ENCODE peak calls at places on chromosomes 3 and 15, in ten cellular contexts. W, B, V, S, O, I, D, C, Y and N are unnamed samples.

GRCh38 chr3:160796089-160796812 is 40.2 kb downstream of the PPM1L start:
- DNase-seq in W (no peak), B (no peak), V (no peak), S (no peak), O (no peak), I (no peak), D (no peak), C (no peak), Y (no peak), N (no peak)

GRCh38 chr15:99729920-99730319 is 3.3 kb downstream of the LYSMD4 start:
- DNase-seq in W (no peak), B (peak), V (no peak), S (peak), O (no peak), I (no peak), D (no peak), C (no peak), Y (peak), N (peak)

GRCh38 chr15:33140326-33140725 is 54.2 kb downstream of the FMN1 start:
- DNase-seq in W (no peak), B (no peak), V (no peak), S (no peak), O (no peak), I (no peak), D (no peak), C (no peak), Y (no peak), N (no peak)

GRCh38 chr15:70101459-70102113 is 3.9 kb upstream of the TLE3 start:
- DNase-seq in W (peak), B (no peak), V (peak), S (peak), O (peak), I (peak), D (no peak), C (peak), Y (peak), N (peak)

GRCh38 chr3:112775011-112775742 is 71.5 kb downstream of the CD200R1L start:
- DNase-seq in W (no peak), B (no peak), V (no peak), S (no peak), O (no peak), I (no peak), D (no peak), C (no peak), Y (no peak), N (peak)

GRCh38 chr15:64288577-64288976 is 67.4 kb downstream of the CSNK1G1 start:
- DNase-seq in W (no peak), B (peak), V (no peak), S (no peak), O (no peak), I (no peak), D (no peak), C (no peak), Y (no peak), N (peak)

GRCh38 chr3:189563841-189564563 is 67.2 kb upstream of the TP63 start:
- DNase-seq in W (no peak), B (peak), V (no peak), S (no peak), O (peak), I (no peak), D (no peak), C (peak), Y (peak), N (peak)

GRCh38 chr3:127368186-127369032 is 80.6 kb upstream of the PRR20G start:
- DNase-seq in W (no peak), B (no peak), V (no peak), S (no peak), O (no peak), I (no peak), D (no peak), C (no peak), Y (no peak), N (no peak)

GRCh38 chr3:153246805-153247204 is 84.8 kb downstream of the RAP2B start:
- DNase-seq in W (no peak), B (no peak), V (no peak), S (no peak), O (no peak), I (no peak), D (no peak), C (no peak), Y (peak), N (peak)

DNA sequence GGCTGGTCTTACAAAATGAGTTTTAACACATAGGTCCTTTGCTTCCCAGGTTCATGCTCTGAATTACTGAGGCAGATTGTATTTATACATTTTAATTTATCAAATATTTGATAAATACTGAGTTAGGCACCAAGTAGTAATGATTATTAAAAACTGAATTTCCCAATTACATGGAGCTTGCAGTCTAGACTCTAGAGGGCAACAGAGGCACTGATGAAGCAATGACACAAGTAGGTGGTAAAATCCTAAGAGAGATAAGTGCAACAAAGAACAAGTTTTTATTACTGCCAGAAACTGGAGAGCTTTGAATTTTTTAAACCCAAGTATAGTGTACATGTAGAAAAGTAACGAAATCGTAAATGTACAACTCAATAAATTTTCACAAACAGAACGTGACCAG is 406.2 kb upstream of the RARB start:
- DNase-seq in W (no peak), B (no peak), V (peak), S (no peak), O (no peak), I (no peak), D (no peak), C (no peak), Y (peak), N (peak)
- TF ChIP-seq CTCF in W (peak), B (no peak), V (no peak), S (peak), O (no peak), I (no peak), D (no peak), C (peak), Y (peak), N (peak)

GRCh38 chr3:49357466-49358216 is 512 bp downstream of the GPX1 start:
- DNase-seq in W (peak), B (no peak), V (no peak), S (peak), O (peak), I (no peak), D (peak), C (no peak), Y (peak), N (peak)

GRCh38 chr3:49362579-49362978 is 4.4 kb upstream of the GPX1 start:
- DNase-seq in W (no peak), B (no peak), V (no peak), S (no peak), O (no peak), I (no peak), D (no peak), C (no peak), Y (no peak), N (no peak)

GRCh38 chr3:49359623-49360022 is 1.5 kb upstream of the GPX1 start:
- DNase-seq in W (no peak), B (no peak), V (no peak), S (no peak), O (no peak), I (no peak), D (no peak), C (no peak), Y (peak), N (peak)

GRCh38 chr3:49358217-49358883 is at the start of gene GPX1:
- DNase-seq in W (peak), B (peak), V (peak), S (peak), O (peak), I (no peak), D (peak), C (peak), Y (peak), N (peak)

DNA sequence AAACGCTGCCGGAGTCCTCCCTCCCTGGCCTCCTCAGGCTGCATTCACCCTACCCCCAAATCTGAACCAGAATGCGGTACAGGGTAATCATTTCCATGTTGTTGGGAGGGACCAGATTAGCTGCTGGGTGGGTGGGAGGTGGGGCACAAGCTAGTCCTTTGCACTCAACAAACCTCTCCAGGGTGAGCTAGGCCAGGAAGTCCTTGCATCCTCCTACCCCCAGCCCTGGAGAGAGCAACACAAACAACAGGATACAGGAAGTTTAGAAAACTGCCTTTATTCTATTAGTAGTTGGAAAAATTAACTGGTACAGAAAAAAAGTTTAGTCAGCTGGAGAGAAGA is 702 bp upstream of the GPX1 start:
- DNase-seq in W (no peak), B (no peak), V (peak), S (no peak), O (no peak), I (no peak), D (no peak), C (no peak), Y (no peak), N (no peak)
- H3K4me3 ChIP-seq in W (peak), B (peak), V (peak), S (peak), O (peak), I (no peak), D (peak), C (peak), Y (peak), N (peak)

DNA sequence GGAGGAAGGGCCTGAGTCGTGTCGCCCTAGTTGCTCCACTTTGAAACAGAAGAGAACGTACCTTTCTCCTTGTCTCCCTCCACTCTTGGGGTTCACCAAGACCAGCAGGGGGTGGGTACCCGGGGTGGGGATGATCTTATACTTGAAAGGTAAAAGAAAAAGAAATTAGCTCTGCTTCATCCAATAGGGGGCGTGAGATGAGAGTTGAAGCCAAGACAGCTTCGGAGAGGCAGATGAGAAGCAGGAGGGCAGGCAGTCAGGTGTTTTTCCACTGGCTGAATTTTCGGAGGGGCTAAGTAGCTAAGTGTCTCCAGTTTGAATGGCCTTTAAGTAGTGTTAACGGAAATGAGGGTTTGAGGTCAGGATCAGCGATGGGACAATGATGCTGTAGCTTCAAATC is 100.4 kb downstream of the DGKG start:
- DNase-seq in W (no peak), B (no peak), V (no peak), S (peak), O (no peak), I (peak), D (no peak), C (no peak), Y (peak), N (peak)
- TF ChIP-seq CTCF in W (no peak), B (peak), V (peak), S (peak), O (no peak), I (peak), D (no peak), C (no peak), Y (peak), N (peak)

GRCh38 chr15:67166280-67167009 is 88.0 kb downstream of the AAGAB start:
- DNase-seq in W (no peak), B (no peak), V (no peak), S (no peak), O (no peak), I (no peak), D (no peak), C (no peak), Y (no peak), N (no peak)

GRCh38 chr15:67165653-67166260 is 88.7 kb downstream of the AAGAB start:
- DNase-seq in W (no peak), B (no peak), V (no peak), S (no peak), O (no peak), I (no peak), D (no peak), C (no peak), Y (no peak), N (peak)

GRCh38 chr15:67164811-67165652 is 89.4 kb downstream of the AAGAB start:
- DNase-seq in W (peak), B (no peak), V (no peak), S (peak), O (peak), I (no peak), D (no peak), C (no peak), Y (no peak), N (peak)

GRCh38 chr15:67168694-67169093 is 85.8 kb downstream of the AAGAB start:
- DNase-seq in W (no peak), B (no peak), V (no peak), S (no peak), O (no peak), I (no peak), D (no peak), C (no peak), Y (no peak), N (no peak)

GRCh38 chr15:67167131-67167530 is 87.3 kb downstream of the AAGAB start:
- DNase-seq in W (no peak), B (no peak), V (no peak), S (no peak), O (no peak), I (no peak), D (no peak), C (no peak), Y (no peak), N (no peak)
- H3K4me3 ChIP-seq in W (no peak), B (no peak), V (no peak), S (no peak), O (no peak), I (no peak), D (no peak), C (no peak), Y (no peak), N (no peak)

DNA sequence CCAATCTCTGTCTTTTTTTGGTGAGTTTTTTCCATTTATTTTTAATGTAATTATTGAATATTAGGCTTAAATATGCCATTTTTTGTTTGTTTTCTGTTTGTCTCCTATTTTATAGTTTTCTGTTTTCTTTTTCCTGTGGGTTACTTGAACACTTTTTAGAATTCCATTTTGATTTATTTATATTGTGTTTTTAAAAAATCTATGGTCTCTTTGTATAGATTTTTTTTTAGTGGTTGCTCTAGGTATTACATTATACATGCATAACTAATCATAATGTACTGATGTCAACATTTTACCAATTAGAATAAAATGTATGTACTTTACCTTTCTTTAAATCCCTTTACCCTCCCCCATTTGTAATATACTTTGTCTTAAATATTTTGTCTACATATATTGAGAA is 56.2 kb downstream of the RASA2 start:
- DNase-seq in W (no peak), B (no peak), V (no peak), S (no peak), O (no peak), I (no peak), D (no peak), C (no peak), Y (no peak), N (no peak)
- TF ChIP-seq CTCF in W (no peak), B (no peak), V (no peak), S (no peak), O (no peak), I (no peak), D (peak), C (no peak), Y (no peak), N (no peak)

GRCh38 chr3:126180477-126181397 is at the start of gene ALDH1L1:
- DNase-seq in W (peak), B (no peak), V (peak), S (peak), O (peak), I (no peak), D (no peak), C (peak), Y (peak), N (peak)
- H3K4me3 ChIP-seq in W (peak), B (peak), V (peak), S (peak), O (peak), I (no peak), D (no peak), C (peak), Y (no peak), N (peak)

GRCh38 chr3:71304684-71305083 is 278.8 kb downstream of the FOXP1 start:
- DNase-seq in W (no peak), B (no peak), V (peak), S (peak), O (peak), I (no peak), D (no peak), C (no peak), Y (no peak), N (peak)
- TF ChIP-seq CTCF in W (peak), B (no peak), V (peak), S (peak), O (no peak), I (no peak), D (peak), C (peak), Y (no peak), N (peak)

GRCh38 chr15:59329091-59329490 is 43.6 kb downstream of the MYO1E start:
- DNase-seq in W (no peak), B (no peak), V (no peak), S (no peak), O (no peak), I (no peak), D (no peak), C (no peak), Y (no peak), N (no peak)
- H3K4me3 ChIP-seq in W (no peak), B (no peak), V (no peak), S (no peak), O (no peak), I (no peak), D (no peak), C (no peak), Y (no peak), N (no peak)

DNA sequence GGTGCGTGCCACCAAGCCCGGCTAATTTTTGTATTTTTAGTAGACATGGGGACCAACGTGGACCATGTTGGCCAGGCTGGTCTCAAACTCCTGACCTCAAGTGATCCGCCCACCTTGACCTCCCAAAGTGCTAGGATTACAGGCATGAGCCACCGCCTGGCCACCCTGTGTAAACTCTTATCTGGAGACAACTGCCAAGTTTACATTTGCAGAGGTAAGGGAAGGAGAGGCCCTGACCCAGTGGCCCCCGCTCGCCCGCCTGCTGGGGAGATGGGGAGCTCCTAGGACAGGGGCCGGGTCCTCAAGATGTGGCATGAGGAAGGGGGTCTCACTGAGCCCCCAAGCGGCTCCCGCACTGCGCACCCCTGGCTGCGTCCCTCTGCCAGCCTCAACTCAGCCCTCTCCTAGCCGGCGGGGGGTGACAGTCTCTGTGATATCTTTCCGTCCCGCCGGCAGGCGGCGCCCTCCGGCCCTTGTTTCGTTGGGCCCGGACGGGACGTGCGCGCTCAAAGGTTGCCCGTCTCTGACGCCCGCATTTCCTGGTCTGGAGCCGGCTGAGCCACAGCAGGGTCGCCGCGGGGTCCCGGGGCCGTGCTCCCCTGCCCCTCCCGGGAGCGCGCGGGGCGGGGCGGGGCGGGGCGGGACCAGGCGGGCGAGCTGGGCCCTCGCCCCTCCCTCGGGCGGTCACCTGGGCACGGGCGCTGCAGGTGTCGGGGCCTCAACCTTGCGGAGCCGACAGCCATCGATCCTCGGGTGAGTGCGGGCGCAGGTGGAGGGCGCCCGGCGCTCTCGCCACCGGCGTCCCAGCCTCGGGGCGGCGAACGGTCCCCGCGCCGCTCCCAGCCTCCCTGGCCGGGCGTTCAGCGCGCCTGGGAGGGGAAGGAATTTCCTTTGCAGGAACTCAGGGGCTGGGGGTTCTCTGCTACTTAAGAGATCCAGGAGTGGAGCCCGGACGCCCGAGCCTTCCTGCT is at the start of gene GPR160:
- DNase-seq in W (no peak), B (peak), V (peak), S (peak), O (peak), I (peak), D (peak), C (no peak), Y (peak), N (peak)
- TF ChIP-seq CTCF in W (peak), B (peak), V (peak), S (peak), O (peak), I (peak), D (peak), C (peak), Y (peak), N (peak)

GRCh38 chr3:157488144-157488543 is 15.1 kb downstream of the VEPH1 start:
- DNase-seq in W (no peak), B (no peak), V (no peak), S (no peak), O (no peak), I (no peak), D (no peak), C (no peak), Y (no peak), N (peak)

GRCh38 chr3:157491136-157491535 is 12.1 kb downstream of the VEPH1 start:
- DNase-seq in W (no peak), B (no peak), V (no peak), S (no peak), O (peak), I (no peak), D (no peak), C (no peak), Y (no peak), N (no peak)

GRCh38 chr3:157487339-157487738 is 15.9 kb downstream of the VEPH1 start:
- DNase-seq in W (no peak), B (no peak), V (no peak), S (no peak), O (no peak), I (no peak), D (no peak), C (no peak), Y (no peak), N (peak)
- H3K4me3 ChIP-seq in W (no peak), B (no peak), V (no peak), S (no peak), O (no peak), I (no peak), D (no peak), C (no peak), Y (no peak), N (no peak)